ENCODE peak calls at places on chromosomes 11 and 22, in eight cellular contexts. One of them, this sample, is unnamed.

GRCh38 chr11:13928566-13929251 is 33.8 kb upstream of the SPON1 start:
- DNase-seq in fibroblast of pulmonary artery: peak
- DNase-seq in astrocyte: peak
- DNase-seq in endothelial cell: no peak
- DNase-seq in GM13977: no peak
- DNase-seq in spleen: no peak
- DNase-seq in GM10248: no peak
- DNase-seq in dorsolateral prefrontal cortex: no peak
- DNase-seq in this sample: no peak

GRCh38 chr11:27416568-27417176 is 53.7 kb upstream of the CCDC34 start:
- DNase-seq in fibroblast of pulmonary artery: no peak
- DNase-seq in astrocyte: no peak
- DNase-seq in endothelial cell: no peak
- DNase-seq in GM13977: no peak
- DNase-seq in spleen: no peak
- DNase-seq in GM10248: no peak
- DNase-seq in dorsolateral prefrontal cortex: no peak
- DNase-seq in this sample: no peak

GRCh38 chr11:123219066-123219697 is 24.1 kb upstream of the CLMP start:
- DNase-seq in fibroblast of pulmonary artery: no peak
- DNase-seq in astrocyte: no peak
- DNase-seq in endothelial cell: no peak
- DNase-seq in GM13977: no peak
- DNase-seq in spleen: no peak
- DNase-seq in GM10248: no peak
- DNase-seq in dorsolateral prefrontal cortex: no peak
- DNase-seq in this sample: no peak

GRCh38 chr22:50081426-50082196 is 3.6 kb downstream of the MLC1 start:
- DNase-seq in fibroblast of pulmonary artery: no peak
- DNase-seq in astrocyte: no peak
- DNase-seq in endothelial cell: no peak
- DNase-seq in GM13977: no peak
- DNase-seq in spleen: peak
- DNase-seq in GM10248: no peak
- DNase-seq in dorsolateral prefrontal cortex: no peak
- DNase-seq in this sample: no peak

GRCh38 chr22:42412744-42413220 is 19.4 kb downstream of the NFAM1 start:
- DNase-seq in fibroblast of pulmonary artery: no peak
- DNase-seq in astrocyte: no peak
- DNase-seq in endothelial cell: no peak
- DNase-seq in GM13977: no peak
- DNase-seq in spleen: no peak
- DNase-seq in GM10248: no peak
- DNase-seq in dorsolateral prefrontal cortex: no peak
- DNase-seq in this sample: no peak

GRCh38 chr22:49749227-49749626 is 78.4 kb downstream of the BRD1 start:
- DNase-seq in fibroblast of pulmonary artery: no peak
- DNase-seq in astrocyte: no peak
- DNase-seq in endothelial cell: no peak
- DNase-seq in GM13977: no peak
- DNase-seq in spleen: no peak
- DNase-seq in GM10248: no peak
- DNase-seq in dorsolateral prefrontal cortex: no peak
- DNase-seq in this sample: peak

GRCh38 chr11:19577849-19578619 is 134.6 kb upstream of the NAV2 start:
- DNase-seq in fibroblast of pulmonary artery: peak
- DNase-seq in astrocyte: peak
- DNase-seq in endothelial cell: no peak
- DNase-seq in GM13977: no peak
- DNase-seq in spleen: no peak
- DNase-seq in GM10248: no peak
- DNase-seq in dorsolateral prefrontal cortex: no peak
- DNase-seq in this sample: no peak

GRCh38 chr11:111148953-111149352 is 96.6 kb upstream of the POU2AF2 start:
- DNase-seq in fibroblast of pulmonary artery: peak
- DNase-seq in astrocyte: peak
- DNase-seq in endothelial cell: no peak
- DNase-seq in GM13977: no peak
- DNase-seq in spleen: no peak
- DNase-seq in GM10248: no peak
- DNase-seq in dorsolateral prefrontal cortex: no peak
- DNase-seq in this sample: no peak

GRCh38 chr11:65636810-65637557 is 917 bp upstream of the SIPA1 start:
- DNase-seq in fibroblast of pulmonary artery: no peak
- DNase-seq in astrocyte: no peak
- DNase-seq in endothelial cell: no peak
- DNase-seq in GM13977: no peak
- DNase-seq in spleen: peak
- DNase-seq in GM10248: no peak
- DNase-seq in dorsolateral prefrontal cortex: no peak
- DNase-seq in this sample: no peak

GRCh38 chr11:47908198-47908597 is 60.0 kb upstream of the NUP160 start:
- DNase-seq in fibroblast of pulmonary artery: peak
- DNase-seq in astrocyte: no peak
- DNase-seq in endothelial cell: no peak
- DNase-seq in GM13977: peak
- DNase-seq in spleen: no peak
- DNase-seq in GM10248: no peak
- DNase-seq in dorsolateral prefrontal cortex: no peak
- DNase-seq in this sample: no peak

GRCh38 chr22:45493286-45493771 is 9.4 kb upstream of the FBLN1 start:
- DNase-seq in fibroblast of pulmonary artery: peak
- DNase-seq in astrocyte: peak
- DNase-seq in endothelial cell: no peak
- DNase-seq in GM13977: no peak
- DNase-seq in spleen: peak
- DNase-seq in GM10248: no peak
- DNase-seq in dorsolateral prefrontal cortex: no peak
- DNase-seq in this sample: no peak

GRCh38 chr11:68372625-68373024 is 60.2 kb downstream of the LRP5 start:
- DNase-seq in fibroblast of pulmonary artery: no peak
- DNase-seq in astrocyte: no peak
- DNase-seq in endothelial cell: no peak
- DNase-seq in GM13977: no peak
- DNase-seq in spleen: no peak
- DNase-seq in GM10248: no peak
- DNase-seq in dorsolateral prefrontal cortex: no peak
- DNase-seq in this sample: no peak

GRCh38 chr11:65716774-65717405 is 3.7 kb downstream of the RNASEH2C start:
- DNase-seq in fibroblast of pulmonary artery: no peak
- DNase-seq in astrocyte: no peak
- DNase-seq in endothelial cell: no peak
- DNase-seq in GM13977: no peak
- DNase-seq in spleen: no peak
- DNase-seq in GM10248: no peak
- DNase-seq in dorsolateral prefrontal cortex: no peak
- DNase-seq in this sample: no peak

GRCh38 chr11:45266693-45267451 is 19.3 kb downstream of the SYT13 start:
- DNase-seq in fibroblast of pulmonary artery: no peak
- DNase-seq in astrocyte: no peak
- DNase-seq in endothelial cell: peak
- DNase-seq in GM13977: peak
- DNase-seq in spleen: no peak
- DNase-seq in GM10248: no peak
- DNase-seq in dorsolateral prefrontal cortex: no peak
- DNase-seq in this sample: no peak

GRCh38 chr11:10539339-10539738 is 1.6 kb downstream of the RNF141 start:
- DNase-seq in fibroblast of pulmonary artery: no peak
- DNase-seq in astrocyte: no peak
- DNase-seq in endothelial cell: no peak
- DNase-seq in GM13977: no peak
- DNase-seq in spleen: no peak
- DNase-seq in GM10248: no peak
- DNase-seq in dorsolateral prefrontal cortex: no peak
- DNase-seq in this sample: no peak

GRCh38 chr22:50169774-50170341 is 673 bp upstream of the PANX2 start:
- DNase-seq in fibroblast of pulmonary artery: peak
- DNase-seq in astrocyte: no peak
- DNase-seq in endothelial cell: no peak
- DNase-seq in GM13977: peak
- DNase-seq in spleen: peak
- DNase-seq in GM10248: peak
- DNase-seq in dorsolateral prefrontal cortex: no peak
- DNase-seq in this sample: no peak

GRCh38 chr22:27949421-27949820 is 30.4 kb upstream of the PITPNB start:
- DNase-seq in fibroblast of pulmonary artery: no peak
- DNase-seq in astrocyte: no peak
- DNase-seq in endothelial cell: no peak
- DNase-seq in GM13977: no peak
- DNase-seq in spleen: no peak
- DNase-seq in GM10248: no peak
- DNase-seq in dorsolateral prefrontal cortex: no peak
- DNase-seq in this sample: no peak

GRCh38 chr22:21975273-21975672 is 7.3 kb downstream of the TOP3B start:
- DNase-seq in fibroblast of pulmonary artery: no peak
- DNase-seq in astrocyte: no peak
- DNase-seq in endothelial cell: no peak
- DNase-seq in GM13977: no peak
- DNase-seq in spleen: no peak
- DNase-seq in GM10248: no peak
- DNase-seq in dorsolateral prefrontal cortex: no peak
- DNase-seq in this sample: no peak

GRCh38 chr11:15884792-15885540 is 471.4 kb downstream of the SOX6 start:
- DNase-seq in fibroblast of pulmonary artery: no peak
- DNase-seq in astrocyte: no peak
- DNase-seq in endothelial cell: no peak
- DNase-seq in GM13977: no peak
- DNase-seq in spleen: no peak
- DNase-seq in GM10248: no peak
- DNase-seq in dorsolateral prefrontal cortex: no peak
- DNase-seq in this sample: no peak

GRCh38 chr22:27804683-27805297 is 3.2 kb upstream of the MN1 start:
- DNase-seq in fibroblast of pulmonary artery: peak
- DNase-seq in astrocyte: no peak
- DNase-seq in endothelial cell: peak
- DNase-seq in GM13977: peak
- DNase-seq in spleen: no peak
- DNase-seq in GM10248: peak
- DNase-seq in dorsolateral prefrontal cortex: peak
- DNase-seq in this sample: no peak

GRCh38 chr11:72723508-72723907 is 28.7 kb downstream of the ARAP1 start:
- DNase-seq in fibroblast of pulmonary artery: no peak
- DNase-seq in astrocyte: no peak
- DNase-seq in endothelial cell: no peak
- DNase-seq in GM13977: no peak
- DNase-seq in spleen: no peak
- DNase-seq in GM10248: no peak
- DNase-seq in dorsolateral prefrontal cortex: no peak
- DNase-seq in this sample: no peak

GRCh38 chr11:129695543-129696308 is 119.9 kb upstream of the TMEM45B start:
- DNase-seq in fibroblast of pulmonary artery: peak
- DNase-seq in astrocyte: peak
- DNase-seq in endothelial cell: peak
- DNase-seq in GM13977: peak
- DNase-seq in spleen: peak
- DNase-seq in GM10248: peak
- DNase-seq in dorsolateral prefrontal cortex: no peak
- DNase-seq in this sample: peak

GRCh38 chr11:133323354-133323753 is 208.9 kb downstream of the OPCML start:
- DNase-seq in fibroblast of pulmonary artery: no peak
- DNase-seq in astrocyte: no peak
- DNase-seq in endothelial cell: no peak
- DNase-seq in GM13977: no peak
- DNase-seq in spleen: no peak
- DNase-seq in GM10248: no peak
- DNase-seq in dorsolateral prefrontal cortex: no peak
- DNase-seq in this sample: no peak

GRCh38 chr22:35648066-35649025 is at the start of gene APOL6:
- DNase-seq in fibroblast of pulmonary artery: peak
- DNase-seq in astrocyte: peak
- DNase-seq in endothelial cell: no peak
- DNase-seq in GM13977: peak
- DNase-seq in spleen: peak
- DNase-seq in GM10248: peak
- DNase-seq in dorsolateral prefrontal cortex: no peak
- DNase-seq in this sample: no peak

GRCh38 chr22:34841911-34842310 is 224.0 kb upstream of the ISX start:
- DNase-seq in fibroblast of pulmonary artery: no peak
- DNase-seq in astrocyte: no peak
- DNase-seq in endothelial cell: no peak
- DNase-seq in GM13977: no peak
- DNase-seq in spleen: no peak
- DNase-seq in GM10248: no peak
- DNase-seq in dorsolateral prefrontal cortex: no peak
- DNase-seq in this sample: no peak

GRCh38 chr11:115672412-115672811 is 168.2 kb upstream of the CADM1 start:
- DNase-seq in fibroblast of pulmonary artery: no peak
- DNase-seq in astrocyte: no peak
- DNase-seq in endothelial cell: no peak
- DNase-seq in GM13977: no peak
- DNase-seq in spleen: no peak
- DNase-seq in GM10248: no peak
- DNase-seq in dorsolateral prefrontal cortex: no peak
- DNase-seq in this sample: no peak
- TF ChIP-seq CTCF in fibroblast of pulmonary artery: no peak
- TF ChIP-seq CTCF in astrocyte: no peak
- TF ChIP-seq CTCF in endothelial cell: no peak
- TF ChIP-seq CTCF in GM13977: no peak
- TF ChIP-seq CTCF in spleen: no peak
- TF ChIP-seq CTCF in GM10248: no peak
- TF ChIP-seq CTCF in dorsolateral prefrontal cortex: no peak
- TF ChIP-seq CTCF in this sample: no peak

GRCh38 chr11:3058753-3059664 is 1.8 kb upstream of the CARS1 start:
- DNase-seq in fibroblast of pulmonary artery: peak
- DNase-seq in astrocyte: peak
- DNase-seq in endothelial cell: no peak
- DNase-seq in GM13977: no peak
- DNase-seq in spleen: no peak
- DNase-seq in GM10248: no peak
- DNase-seq in dorsolateral prefrontal cortex: no peak
- DNase-seq in this sample: peak
- TF ChIP-seq CTCF in fibroblast of pulmonary artery: no peak
- TF ChIP-seq CTCF in astrocyte: no peak
- TF ChIP-seq CTCF in endothelial cell: no peak
- TF ChIP-seq CTCF in GM13977: no peak
- TF ChIP-seq CTCF in spleen: no peak
- TF ChIP-seq CTCF in GM10248: no peak
- TF ChIP-seq CTCF in dorsolateral prefrontal cortex: no peak
- TF ChIP-seq CTCF in this sample: no peak

GRCh38 chr22:29683536-29683935 is 36.3 kb upstream of the CABP7 start:
- DNase-seq in fibroblast of pulmonary artery: no peak
- DNase-seq in astrocyte: no peak
- DNase-seq in endothelial cell: no peak
- DNase-seq in GM13977: no peak
- DNase-seq in spleen: no peak
- DNase-seq in GM10248: no peak
- DNase-seq in dorsolateral prefrontal cortex: no peak
- DNase-seq in this sample: no peak
- TF ChIP-seq CTCF in fibroblast of pulmonary artery: no peak
- TF ChIP-seq CTCF in astrocyte: no peak
- TF ChIP-seq CTCF in endothelial cell: no peak
- TF ChIP-seq CTCF in GM13977: no peak
- TF ChIP-seq CTCF in spleen: no peak
- TF ChIP-seq CTCF in GM10248: no peak
- TF ChIP-seq CTCF in dorsolateral prefrontal cortex: no peak
- TF ChIP-seq CTCF in this sample: no peak

DNA sequence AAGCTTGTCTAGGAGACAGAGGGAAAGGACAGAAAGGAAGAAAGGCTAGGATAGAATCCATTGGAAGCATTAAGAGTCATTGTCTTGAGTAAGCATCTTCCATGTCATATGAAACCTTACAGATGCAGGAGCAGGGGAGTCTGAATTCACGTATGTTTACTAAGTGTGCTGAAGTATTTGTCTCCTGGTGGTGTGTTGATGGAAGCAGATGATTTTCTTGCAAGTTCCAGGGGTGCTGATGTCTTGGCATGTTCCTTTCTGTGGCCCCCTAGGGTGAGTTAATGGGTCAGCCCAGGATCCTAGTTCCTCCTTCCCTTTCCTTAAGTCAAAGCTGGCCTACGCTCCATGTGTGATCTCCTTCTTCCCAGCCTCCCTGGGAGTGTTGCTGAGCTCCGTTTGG is 110.2 kb downstream of the TEAD1 start:
- DNase-seq in fibroblast of pulmonary artery: no peak
- DNase-seq in astrocyte: no peak
- DNase-seq in endothelial cell: no peak
- DNase-seq in GM13977: no peak
- DNase-seq in spleen: no peak
- DNase-seq in GM10248: no peak
- DNase-seq in dorsolateral prefrontal cortex: no peak
- DNase-seq in this sample: no peak
- TF ChIP-seq CTCF in fibroblast of pulmonary artery: no peak
- TF ChIP-seq CTCF in astrocyte: no peak
- TF ChIP-seq CTCF in endothelial cell: no peak
- TF ChIP-seq CTCF in GM13977: no peak
- TF ChIP-seq CTCF in spleen: no peak
- TF ChIP-seq CTCF in GM10248: no peak
- TF ChIP-seq CTCF in dorsolateral prefrontal cortex: no peak
- TF ChIP-seq CTCF in this sample: no peak